ENCODE peak calls at places on chromosomes 12 and 14, in ten cellular contexts. G is A549; L is AG04450; B is fibroblast of lung; K is neural progenitor cell; F is epithelial cell of proximal tubule; Z is AG04449; U is HCT116; E is CD8-positive, alpha-beta T cell; W is sigmoid colon. A is an unnamed sample.

GRCh38 chr14:100790785-100791667 is 34.9 kb upstream of the MEG3 start:
- DNase-seq in G (no peak), L (no peak), B (peak), K (no peak), F (no peak), Z (peak), U (no peak), E (no peak), W (no peak), A (no peak)

GRCh38 chr12:113287146-113287898 is 47.6 kb downstream of the SLC8B1 start:
- DNase-seq in G (no peak), L (no peak), B (no peak), K (no peak), F (no peak), Z (no peak), U (no peak), E (no peak), W (no peak), A (no peak)

GRCh38 chr14:60349663-60350365 is 100.8 kb downstream of the PPM1A start:
- DNase-seq in G (peak), L (peak), B (peak), K (peak), F (peak), Z (peak), U (peak), E (no peak), W (no peak), A (no peak)

GRCh38 chr12:84134797-84135366 is 777.7 kb downstream of the SLC6A15 start:
- DNase-seq in G (no peak), L (no peak), B (no peak), K (no peak), F (no peak), Z (no peak), U (no peak), E (no peak), W (no peak), A (no peak)

GRCh38 chr14:81252278-81252677 is 31.5 kb upstream of the GTF2A1 start:
- DNase-seq in G (no peak), L (no peak), B (no peak), K (no peak), F (no peak), Z (no peak), U (no peak), E (no peak), W (no peak), A (no peak)

GRCh38 chr14:47744155-47744554 is 68.8 kb upstream of the MDGA2 start:
- DNase-seq in G (no peak), L (no peak), B (no peak), K (no peak), F (no peak), Z (no peak), U (no peak), E (no peak), W (no peak), A (no peak)

GRCh38 chr12:13024151-13024946 is 19.8 kb upstream of the FAM234B start:
- DNase-seq in G (peak), L (no peak), B (peak), K (peak), F (no peak), Z (no peak), U (peak), E (no peak), W (no peak), A (no peak)

GRCh38 chr14:64465856-64466554 is 706 bp downstream of the AKAP5 start:
- DNase-seq in G (peak), L (peak), B (peak), K (peak), F (no peak), Z (no peak), U (no peak), E (no peak), W (no peak), A (no peak)

GRCh38 chr12:79618848-79619404 is 71.8 kb downstream of the PAWR start:
- DNase-seq in G (no peak), L (no peak), B (peak), K (no peak), F (peak), Z (no peak), U (no peak), E (no peak), W (no peak), A (no peak)

GRCh38 chr12:12779529-12779928 is 5.9 kb upstream of the APOLD1 start:
- DNase-seq in G (peak), L (peak), B (peak), K (no peak), F (peak), Z (no peak), U (no peak), E (no peak), W (no peak), A (no peak)

GRCh38 chr12:15931590-15932053 is 20.5 kb downstream of the DERA start:
- DNase-seq in G (no peak), L (no peak), B (no peak), K (no peak), F (no peak), Z (no peak), U (no peak), E (no peak), W (no peak), A (no peak)

GRCh38 chr14:35367056-35367372 is 37.5 kb downstream of the NFKBIA start:
- DNase-seq in G (no peak), L (no peak), B (no peak), K (no peak), F (no peak), Z (no peak), U (no peak), E (no peak), W (no peak), A (no peak)

GRCh38 chr14:35365130-35366047 is 39.2 kb downstream of the NFKBIA start:
- DNase-seq in G (peak), L (no peak), B (peak), K (no peak), F (peak), Z (no peak), U (peak), E (peak), W (peak), A (peak)

GRCh38 chr14:35368139-35368460 is 36.4 kb downstream of the NFKBIA start:
- DNase-seq in G (no peak), L (no peak), B (no peak), K (no peak), F (no peak), Z (no peak), U (no peak), E (no peak), W (no peak), A (no peak)

GRCh38 chr14:35366521-35366976 is 38.0 kb downstream of the NFKBIA start:
- DNase-seq in G (no peak), L (no peak), B (no peak), K (no peak), F (no peak), Z (no peak), U (no peak), E (no peak), W (no peak), A (no peak)

GRCh38 chr14:35366048-35366428 is 38.5 kb downstream of the NFKBIA start:
- DNase-seq in G (no peak), L (no peak), B (peak), K (no peak), F (no peak), Z (no peak), U (no peak), E (no peak), W (no peak), A (no peak)
- H3K4me3 ChIP-seq in G (no peak), L (no peak), B (no peak), K (no peak), F (no peak), Z (no peak), U (no peak), E (no peak), W (no peak), A (no peak)

DNA sequence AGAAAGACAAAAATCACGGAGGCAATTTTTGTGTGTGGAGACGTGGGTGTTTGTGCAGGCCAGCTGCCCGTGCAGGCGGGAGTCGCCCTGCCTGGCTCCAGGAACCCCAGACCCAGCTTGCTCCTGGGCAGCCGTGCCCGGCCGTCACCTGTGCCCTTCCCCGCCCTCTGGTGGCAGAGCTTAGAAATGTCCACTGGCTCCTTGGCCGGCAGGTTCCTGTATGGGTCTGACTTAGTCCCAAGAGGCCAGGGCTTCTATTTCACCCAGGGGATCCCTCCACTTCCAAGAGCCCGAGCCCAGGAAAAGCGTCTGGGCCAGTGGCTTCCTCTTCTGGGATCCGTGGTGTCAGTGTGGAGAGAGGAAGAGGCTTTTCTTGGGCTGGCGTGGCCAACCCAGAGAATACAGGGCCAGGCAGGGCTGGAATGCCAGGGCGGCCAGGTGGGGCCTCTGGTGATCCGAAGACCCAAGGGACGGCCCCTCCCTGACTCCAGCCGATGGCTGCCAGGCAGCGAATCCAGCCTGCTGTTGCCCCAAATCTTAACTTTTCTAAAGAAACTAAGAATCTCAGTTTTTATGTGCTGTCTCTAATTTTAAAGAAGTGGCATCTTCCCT is 120.9 kb downstream of the TMEM132C start:
- DNase-seq in G (peak), L (no peak), B (no peak), K (peak), F (no peak), Z (no peak), U (no peak), E (no peak), W (no peak), A (no peak)
- TF ChIP-seq CTCF in G (peak), L (no peak), B (no peak), K (peak), F (peak), Z (peak), U (no peak), E (no peak), W (no peak), A (no peak)

DNA sequence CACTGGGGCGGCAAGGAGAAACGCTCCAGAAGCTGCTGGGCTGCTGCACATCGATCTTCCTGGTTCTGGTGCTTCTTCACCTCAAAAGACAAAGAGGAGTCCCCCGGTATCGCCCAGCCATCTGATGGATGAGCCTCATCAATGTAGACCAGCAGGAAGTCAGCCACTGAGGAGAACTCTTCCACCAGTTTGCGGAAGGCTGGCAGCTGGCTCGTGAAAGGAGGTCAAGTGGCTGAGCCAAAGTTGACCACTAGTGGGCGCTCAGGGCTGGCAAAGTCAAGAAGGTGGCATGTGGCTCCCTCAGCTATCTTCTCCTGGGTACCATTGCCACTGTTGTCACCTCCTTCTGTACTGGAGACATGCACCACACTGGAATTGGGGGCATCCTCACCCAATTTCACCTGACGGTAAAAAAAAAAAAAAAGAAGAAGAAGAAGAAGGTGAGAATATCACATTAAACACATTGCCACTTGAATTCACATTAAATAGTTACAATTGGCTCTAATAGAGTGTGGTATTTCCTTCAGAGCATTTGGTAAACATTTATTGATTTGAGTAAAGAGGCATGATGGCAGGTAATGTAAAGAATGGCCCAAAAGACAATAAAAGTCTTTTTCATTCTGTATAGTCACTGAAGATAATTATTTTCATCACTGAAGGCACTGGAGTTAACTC is 8.3 kb downstream of the DIO2 start:
- DNase-seq in G (no peak), L (no peak), B (no peak), K (peak), F (no peak), Z (no peak), U (no peak), E (no peak), W (no peak), A (no peak)
- H3K4me3 ChIP-seq in G (no peak), L (no peak), B (no peak), K (no peak), F (no peak), Z (no peak), U (no peak), E (no peak), W (no peak), A (no peak)

DNA sequence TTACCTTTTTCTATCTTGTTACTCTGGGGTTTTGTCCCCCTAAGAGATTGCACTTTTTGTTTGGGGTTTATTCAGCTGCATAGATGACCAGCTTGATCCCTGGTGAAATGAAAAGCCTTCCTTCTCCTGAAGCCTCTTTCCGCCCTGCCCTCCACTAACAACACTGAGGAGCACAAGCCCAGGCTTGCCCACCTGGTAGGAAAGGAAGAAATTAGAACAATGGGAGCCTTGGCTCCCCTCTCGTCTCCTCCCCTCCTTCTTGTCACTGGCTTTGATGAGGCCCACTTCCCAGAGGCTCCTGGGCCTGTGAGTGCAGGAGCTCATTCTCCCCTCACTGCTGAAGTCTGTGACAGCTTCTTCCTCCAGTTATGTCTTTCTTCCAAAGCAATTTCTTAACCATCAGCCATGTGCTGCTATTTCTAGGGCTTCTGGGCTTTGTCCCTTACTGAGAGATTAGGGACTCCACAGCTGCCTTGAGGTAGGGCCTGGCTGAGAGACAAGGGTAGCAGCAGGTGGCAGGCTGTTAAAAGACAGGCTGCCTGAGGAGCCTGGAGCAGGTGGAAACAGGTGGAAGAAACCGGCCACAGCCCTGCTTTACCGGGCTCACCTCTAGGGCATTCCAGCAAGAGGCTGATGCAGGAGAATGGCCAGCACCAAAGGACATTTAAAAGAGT is 53.7 kb upstream of the SRSF5 start:
- DNase-seq in G (no peak), L (no peak), B (no peak), K (peak), F (no peak), Z (no peak), U (no peak), E (no peak), W (no peak), A (no peak)
- TF ChIP-seq CTCF in G (no peak), L (no peak), B (no peak), K (no peak), F (no peak), Z (no peak), U (no peak), E (no peak), W (no peak), A (no peak)

GRCh38 chr12:20367731-20368652 is at the start of gene PDE3A:
- DNase-seq in G (peak), L (no peak), B (peak), K (peak), F (peak), Z (no peak), U (peak), E (no peak), W (peak), A (peak)
- H3K4me3 ChIP-seq in G (peak), L (peak), B (peak), K (peak), F (peak), Z (peak), U (peak), E (no peak), W (peak), A (peak)

GRCh38 chr14:37247777-37248461 is 50.2 kb downstream of the MIPOL1 start:
- DNase-seq in G (no peak), L (no peak), B (no peak), K (no peak), F (no peak), Z (no peak), U (no peak), E (no peak), W (no peak), A (no peak)

GRCh38 chr14:37252434-37252833 is 54.7 kb downstream of the MIPOL1 start:
- DNase-seq in G (no peak), L (no peak), B (no peak), K (no peak), F (no peak), Z (no peak), U (no peak), E (no peak), W (no peak), A (no peak)

GRCh38 chr14:37253905-37254304 is 56.2 kb downstream of the MIPOL1 start:
- DNase-seq in G (no peak), L (peak), B (peak), K (no peak), F (no peak), Z (peak), U (no peak), E (no peak), W (no peak), A (no peak)

GRCh38 chr14:37254411-37254947 is 56.7 kb downstream of the MIPOL1 start:
- DNase-seq in G (no peak), L (no peak), B (no peak), K (no peak), F (no peak), Z (no peak), U (no peak), E (no peak), W (no peak), A (no peak)

DNA sequence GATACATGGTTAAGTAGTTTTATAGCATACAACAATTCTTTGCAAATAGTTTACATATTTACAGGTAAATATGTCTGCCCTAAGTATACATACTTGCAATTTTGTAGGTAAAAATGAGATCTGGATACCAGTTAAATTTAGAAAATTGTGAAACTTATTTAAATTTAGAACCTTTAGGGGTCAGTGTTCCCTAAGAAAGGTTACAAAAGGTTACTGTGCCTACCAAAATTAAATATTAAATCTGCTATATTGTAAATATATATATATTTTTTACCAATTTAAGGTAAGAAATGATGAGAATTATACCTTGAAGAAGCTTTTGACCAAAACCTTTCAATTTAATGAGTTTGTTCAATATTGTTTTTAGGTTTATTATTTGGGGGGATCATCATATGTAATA is 54.0 kb downstream of the MIPOL1 start:
- DNase-seq in G (no peak), L (no peak), B (peak), K (no peak), F (no peak), Z (no peak), U (no peak), E (no peak), W (no peak), A (no peak)
- TF ChIP-seq CTCF in G (peak), L (no peak), B (no peak), K (peak), F (no peak), Z (no peak), U (peak), E (no peak), W (no peak), A (no peak)

GRCh38 chr14:76376001-76376404 is at the start of gene ESRRB:
- DNase-seq in G (peak), L (no peak), B (peak), K (peak), F (no peak), Z (no peak), U (peak), E (no peak), W (no peak), A (no peak)
- H3K4me3 ChIP-seq in G (peak), L (peak), B (peak), K (peak), F (peak), Z (peak), U (peak), E (no peak), W (peak), A (peak)

GRCh38 chr12:61758661-61759060 is 501.5 kb upstream of the USP15 start:
- DNase-seq in G (no peak), L (no peak), B (no peak), K (no peak), F (no peak), Z (no peak), U (no peak), E (no peak), W (no peak), A (no peak)

GRCh38 chr12:61754214-61754613 is 506.0 kb upstream of the USP15 start:
- DNase-seq in G (no peak), L (no peak), B (no peak), K (no peak), F (no peak), Z (no peak), U (no peak), E (no peak), W (no peak), A (no peak)

DNA sequence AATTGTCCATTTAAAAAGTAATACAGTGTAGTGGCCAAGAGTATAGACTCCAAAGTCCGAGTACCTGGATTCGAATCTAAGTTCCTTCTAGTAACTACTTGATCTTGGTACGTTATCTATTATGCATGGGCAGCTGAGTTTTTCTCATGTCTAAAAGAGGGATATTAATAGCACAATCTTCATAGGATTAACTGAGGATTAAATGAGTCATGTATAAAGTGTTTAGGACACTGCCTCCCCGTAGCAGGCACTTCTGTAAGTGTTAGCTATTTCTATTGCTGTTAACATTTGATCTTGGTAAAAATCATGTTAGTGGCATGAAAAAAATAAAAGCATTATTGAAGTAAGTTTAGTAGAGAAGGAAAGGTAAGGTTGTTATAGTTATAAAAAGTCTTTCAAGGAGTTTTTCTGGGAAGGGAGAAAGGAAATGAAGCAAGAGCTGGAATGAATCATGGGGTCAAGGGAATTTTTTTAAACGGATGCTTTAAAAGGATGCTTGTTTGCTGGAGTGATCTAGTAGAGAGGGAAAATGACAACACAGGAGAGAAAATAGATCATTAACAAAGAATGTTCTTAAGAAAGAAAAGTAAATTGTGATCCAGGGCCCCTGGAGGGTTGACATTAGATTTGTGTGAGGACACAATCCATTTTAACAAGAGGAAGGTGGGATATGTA is 502.2 kb upstream of the USP15 start:
- DNase-seq in G (no peak), L (no peak), B (no peak), K (no peak), F (peak), Z (no peak), U (no peak), E (no peak), W (no peak), A (no peak)
- TF ChIP-seq CTCF in G (no peak), L (no peak), B (no peak), K (no peak), F (no peak), Z (no peak), U (no peak), E (no peak), W (no peak), A (no peak)

GRCh38 chr12:91370086-91370868 is 187.7 kb upstream of the DCN start:
- DNase-seq in G (no peak), L (no peak), B (no peak), K (peak), F (no peak), Z (no peak), U (no peak), E (no peak), W (no peak), A (no peak)
- H3K4me3 ChIP-seq in G (no peak), L (no peak), B (no peak), K (no peak), F (no peak), Z (no peak), U (no peak), E (no peak), W (no peak), A (no peak)

DNA sequence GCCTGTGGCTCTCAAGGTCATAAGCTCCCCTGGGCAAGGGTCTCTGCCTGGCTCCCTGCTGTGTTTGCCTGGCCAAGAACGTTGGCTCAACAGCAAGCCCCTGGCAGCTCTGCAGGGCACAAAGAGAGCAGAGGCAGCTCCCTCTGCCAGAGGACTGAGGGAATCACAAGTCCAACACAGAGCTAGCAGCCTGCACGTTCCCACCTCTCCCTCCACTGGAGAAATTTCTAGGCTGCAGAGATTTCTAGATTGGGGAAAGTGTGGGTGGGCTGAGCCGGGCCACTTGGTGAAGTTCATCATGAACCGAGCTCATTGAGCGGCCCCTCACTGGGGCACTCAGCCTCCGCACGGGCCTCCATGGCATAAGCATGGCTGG is 19.8 kb downstream of the ZFYVE21 start:
- DNase-seq in G (no peak), L (no peak), B (no peak), K (no peak), F (no peak), Z (no peak), U (no peak), E (no peak), W (peak), A (peak)
- TF ChIP-seq CTCF in G (no peak), L (no peak), B (no peak), K (no peak), F (no peak), Z (no peak), U (no peak), E (no peak), W (no peak), A (no peak)

A was measured in coronary artery.